ENCODE peak calls at places on chromosomes 4 and X, in eight cellular contexts. I is M059J; B is suprapubic skin; F is neural crest cell; H is RPMI7951; A is stimulated activated CD8-positive, alpha-beta memory T cell treated with anti-CD3 and anti-CD28 coated beads, Interleukin-7, amount 100 ng/mL, for 1 hour; D is fibroblast of the conjunctiva; K is activated CD8-positive, alpha-beta memory T cell treated with anti-CD3 and anti-CD28 coated beads, Interleukin-2, amount 50 U/mL, for 4 hours. M is an unnamed sample.

GRCh38 chr4:16607241-16607640 is 291.2 kb downstream of the LDB2 start:
- DNase-seq in I (no peak), B (no peak), F (no peak), H (no peak), A (no peak), D (no peak), K (no peak), M (no peak)

GRCh38 chr4:3111461-3111860 is 37.0 kb downstream of the HTT start:
- DNase-seq in I (peak), B (peak), F (no peak), H (peak), A (no peak), D (no peak), K (no peak), M (no peak)

GRCh38 chrX:105297041-105297440 is 76.5 kb upstream of the TEX13A start:
- DNase-seq in I (no peak), B (no peak), F (no peak), H (no peak), A (no peak), D (no peak), K (no peak), M (no peak)

GRCh38 chrX:123140454-123140853 is 43.6 kb upstream of the GRIA3 start:
- DNase-seq in I (no peak), B (no peak), F (no peak), H (no peak), A (no peak), D (no peak), K (no peak), M (no peak)

GRCh38 chrX:46250151-46250550 is 295.1 kb downstream of the ZNF674 start:
- DNase-seq in I (no peak), B (no peak), F (no peak), H (no peak), A (no peak), D (no peak), K (no peak), M (no peak)

GRCh38 chr4:175947117-175947722 is 118.4 kb upstream of the WDR17 start:
- DNase-seq in I (peak), B (no peak), F (no peak), H (peak), A (no peak), D (peak), K (no peak), M (no peak)

GRCh38 chr4:2443061-2443730 is 24.4 kb downstream of the CFAP99 start:
- DNase-seq in I (no peak), B (no peak), F (no peak), H (no peak), A (no peak), D (no peak), K (no peak), M (no peak)

GRCh38 chrX:45347877-45348675 is 147.4 kb upstream of the DIPK2B start:
- DNase-seq in I (no peak), B (no peak), F (no peak), H (no peak), A (no peak), D (peak), K (no peak), M (no peak)

GRCh38 chr4:185592845-185593488 is 57.7 kb upstream of the PDLIM3 start:
- DNase-seq in I (peak), B (no peak), F (no peak), H (peak), A (no peak), D (no peak), K (no peak), M (no peak)

GRCh38 chrX:18793601-18794089 is 86.2 kb downstream of the PPEF1 start:
- DNase-seq in I (peak), B (no peak), F (no peak), H (peak), A (no peak), D (no peak), K (no peak), M (no peak)

GRCh38 chr4:38013461-38014366 is 53.5 kb downstream of the PTTG2 start:
- DNase-seq in I (peak), B (no peak), F (no peak), H (no peak), A (no peak), D (peak), K (no peak), M (no peak)

GRCh38 chr4:1720163-1720983 is 750 bp downstream of the TMEM129 start:
- DNase-seq in I (peak), B (no peak), F (peak), H (peak), A (no peak), D (no peak), K (peak), M (peak)

GRCh38 chrX:38233891-38234807 is 13.5 kb upstream of the SRPX start:
- DNase-seq in I (peak), B (no peak), F (no peak), H (peak), A (no peak), D (peak), K (no peak), M (no peak)

GRCh38 chr4:180350866-180351350 is 1892.3 kb upstream of the TENM3 start:
- DNase-seq in I (no peak), B (no peak), F (no peak), H (no peak), A (no peak), D (no peak), K (no peak), M (no peak)

GRCh38 chrX:77440310-77440709 is 6.9 kb upstream of the FGF16 start:
- DNase-seq in I (peak), B (no peak), F (no peak), H (no peak), A (no peak), D (no peak), K (no peak), M (no peak)

GRCh38 chr4:52160859-52161258 is 109.8 kb downstream of the SPATA18 start:
- DNase-seq in I (no peak), B (no peak), F (no peak), H (no peak), A (no peak), D (no peak), K (no peak), M (no peak)

GRCh38 chrX:10055430-10055829 is 88.3 kb downstream of the CLDN34 start:
- DNase-seq in I (no peak), B (no peak), F (no peak), H (no peak), A (no peak), D (no peak), K (no peak), M (no peak)

GRCh38 chr4:2266181-2266580 is 4.3 kb upstream of the MXD4 start:
- DNase-seq in I (no peak), B (no peak), F (no peak), H (no peak), A (no peak), D (no peak), K (no peak), M (peak)

GRCh38 chr4:127586922-127587571 is 45.7 kb upstream of the INTU start:
- DNase-seq in I (peak), B (no peak), F (no peak), H (peak), A (no peak), D (peak), K (no peak), M (no peak)

GRCh38 chr4:37830640-37831039 is 4.2 kb downstream of the PGM2 start:
- DNase-seq in I (no peak), B (no peak), F (no peak), H (no peak), A (no peak), D (no peak), K (no peak), M (no peak)

GRCh38 chrX:74377282-74377681 is 44.0 kb upstream of the SLC16A2 start:
- DNase-seq in I (no peak), B (no peak), F (no peak), H (no peak), A (no peak), D (no peak), K (no peak), M (no peak)

GRCh38 chr4:8278421-8279287 is 9.1 kb downstream of the HTRA3 start:
- DNase-seq in I (peak), B (peak), F (no peak), H (peak), A (no peak), D (peak), K (no peak), M (no peak)

GRCh38 chr4:78846258-78846657 is 70.1 kb downstream of the BMP2K start:
- DNase-seq in I (no peak), B (no peak), F (no peak), H (no peak), A (no peak), D (no peak), K (no peak), M (no peak)

GRCh38 chrX:119755981-119756533 is 2.3 kb upstream of the SOWAHD start:
- DNase-seq in I (no peak), B (no peak), F (no peak), H (no peak), A (no peak), D (no peak), K (no peak), M (no peak)

GRCh38 chr4:15031197-15031596 is 28.9 kb downstream of the CPEB2 start:
- DNase-seq in I (no peak), B (no peak), F (no peak), H (no peak), A (no peak), D (no peak), K (no peak), M (no peak)

GRCh38 chrX:7054219-7055206 is 93.0 kb upstream of the STS start:
- DNase-seq in I (no peak), B (no peak), F (no peak), H (no peak), A (no peak), D (no peak), K (no peak), M (no peak)

GRCh38 chrX:134512566-134512965 is 52.6 kb downstream of the HPRT1 start:
- DNase-seq in I (peak), B (no peak), F (no peak), H (peak), A (no peak), D (peak), K (no peak), M (no peak)

GRCh38 chr4:123235431-123235830 is 161.2 kb upstream of the SPRY1 start:
- DNase-seq in I (peak), B (no peak), F (no peak), H (no peak), A (no peak), D (no peak), K (no peak), M (no peak)

GRCh38 chrX:21438792-21439191 is 64.6 kb downstream of the CNKSR2 start:
- DNase-seq in I (no peak), B (no peak), F (no peak), H (no peak), A (no peak), D (no peak), K (no peak), M (no peak)

GRCh38 chrX:307261-308111 is 11.1 kb downstream of the GTPBP6 start:
- DNase-seq in I (no peak), B (peak), F (no peak), H (no peak), A (no peak), D (no peak), K (peak), M (no peak)

GRCh38 chr4:18020145-18020670 is 1.3 kb downstream of the LCORL start:
- DNase-seq in I (peak), B (peak), F (peak), H (peak), A (no peak), D (no peak), K (peak), M (no peak)

GRCh38 chr4:113541933-113542332 is 219.6 kb downstream of the CAMK2D start:
- DNase-seq in I (no peak), B (no peak), F (no peak), H (no peak), A (no peak), D (no peak), K (no peak), M (no peak)

GRCh38 chr4:73690051-73690744 is 50.2 kb upstream of the CXCL8 start:
- DNase-seq in I (peak), B (no peak), F (no peak), H (no peak), A (no peak), D (no peak), K (no peak), M (no peak)